ENCODE peak calls at places on chromosomes 11 and 22, in four cellular contexts. X is IMR-90, Y is gastrocnemius medialis, O is A549. S is an unnamed sample.

GRCh38 chr11:72741849-72742521 is 10.2 kb downstream of the ARAP1 start:
- DNase-seq in O (no peak), X (peak), Y (no peak), S (no peak)

GRCh38 chr22:50600541-50600940 is at the start of gene MAPK8IP2:
- DNase-seq in Y (no peak), O (no peak), X (no peak), S (no peak)

GRCh38 chr11:92854952-92855351 is 114.5 kb upstream of the MTNR1B start:
- DNase-seq in O (no peak), X (no peak), Y (no peak), S (no peak)

GRCh38 chr22:37431811-37432707 is 4.8 kb upstream of the ELFN2 start:
- DNase-seq in Y (no peak), X (peak), O (peak), S (no peak)

GRCh38 chr11:42338056-42338455 is 878.6 kb upstream of the LRRC4C start:
- DNase-seq in X (no peak), Y (no peak), O (no peak), S (no peak)

GRCh38 chr22:44409211-44409648 is 88.8 kb downstream of the RTL6 start:
- DNase-seq in Y (no peak), X (no peak), O (no peak), S (no peak)

GRCh38 chr11:116740741-116741140 is 32.0 kb downstream of the BUD13 start:
- DNase-seq in X (no peak), O (no peak), Y (no peak), S (no peak)

GRCh38 chr11:47797633-47798032 is 30.5 kb upstream of the FNBP4 start:
- DNase-seq in O (no peak), X (peak), Y (no peak), S (no peak)

GRCh38 chr11:61787928-61788491 is 4.4 kb downstream of the TMEM258 start:
- DNase-seq in O (peak), Y (no peak), X (peak), S (peak)

GRCh38 chr11:64240467-64241174 is at the start of gene FKBP2:
- DNase-seq in Y (peak), X (peak), O (peak), S (peak)

GRCh38 chr11:64239662-64240466 is 1.0 kb upstream of the FKBP2 start:
- DNase-seq in X (no peak), Y (no peak), O (no peak), S (no peak)

GRCh38 chr11:64241175-64241429 is 207 bp downstream of the FKBP2 start:
- DNase-seq in O (no peak), X (no peak), Y (no peak), S (no peak)

GRCh38 chr11:64242920-64243854 is 2.3 kb downstream of the FKBP2 start:
- DNase-seq in O (no peak), Y (no peak), X (no peak), S (no peak)

GRCh38 chr11:64241430-64242153 is 697 bp downstream of the FKBP2 start:
- DNase-seq in X (peak), Y (peak), O (peak), S (peak)
- TF ChIP-seq POLR2A in X (peak), Y (peak), O (peak), S (no peak)

GRCh38 chr11:65615950-65616574 is 486 bp downstream of the PCNX3 start:
- DNase-seq in O (peak), X (no peak), Y (no peak), S (peak)

GRCh38 chr11:65616575-65617001 is 1.0 kb downstream of the PCNX3 start:
- DNase-seq in X (no peak), O (no peak), Y (no peak), S (no peak)

GRCh38 chr11:65613091-65613928 is 711 bp downstream of the MAP3K11 start:
- DNase-seq in O (peak), X (no peak), Y (no peak), S (no peak)

GRCh38 chr11:65617136-65617850 is 1.7 kb downstream of the PCNX3 start:
- DNase-seq in Y (no peak), X (no peak), O (no peak), S (no peak)

GRCh38 chr11:65615229-65615949 is at the start of gene PCNX3:
- DNase-seq in O (peak), Y (peak), X (peak), S (peak)
- TF ChIP-seq POLR2A in O (peak), Y (peak), X (no peak), S (peak)

GRCh38 chr11:83193315-83194283 is at the start of gene ANKRD42:
- DNase-seq in Y (peak), X (peak), O (peak), S (peak)
- TF ChIP-seq POLR2A in Y (peak), X (peak), O (peak), S (peak)

GRCh38 chr22:17774206-17774927 is at the start of gene BID:
- DNase-seq in Y (no peak), O (no peak), X (peak), S (peak)
- TF ChIP-seq POLR2A in Y (peak), O (peak), X (no peak), S (no peak)

GRCh38 chr11:3854977-3855807 is at the start of gene STIM1:
- DNase-seq in X (peak), Y (peak), O (peak), S (peak)
- TF ChIP-seq POLR2A in X (peak), Y (peak), O (peak), S (peak)

GRCh38 chr11:35227551-35228341 is 88.8 kb downstream of the CD44 start:
- DNase-seq in Y (no peak), O (no peak), X (peak), S (no peak)
- TF ChIP-seq POLR2A in Y (no peak), O (no peak), X (no peak), S (no peak)

DNA sequence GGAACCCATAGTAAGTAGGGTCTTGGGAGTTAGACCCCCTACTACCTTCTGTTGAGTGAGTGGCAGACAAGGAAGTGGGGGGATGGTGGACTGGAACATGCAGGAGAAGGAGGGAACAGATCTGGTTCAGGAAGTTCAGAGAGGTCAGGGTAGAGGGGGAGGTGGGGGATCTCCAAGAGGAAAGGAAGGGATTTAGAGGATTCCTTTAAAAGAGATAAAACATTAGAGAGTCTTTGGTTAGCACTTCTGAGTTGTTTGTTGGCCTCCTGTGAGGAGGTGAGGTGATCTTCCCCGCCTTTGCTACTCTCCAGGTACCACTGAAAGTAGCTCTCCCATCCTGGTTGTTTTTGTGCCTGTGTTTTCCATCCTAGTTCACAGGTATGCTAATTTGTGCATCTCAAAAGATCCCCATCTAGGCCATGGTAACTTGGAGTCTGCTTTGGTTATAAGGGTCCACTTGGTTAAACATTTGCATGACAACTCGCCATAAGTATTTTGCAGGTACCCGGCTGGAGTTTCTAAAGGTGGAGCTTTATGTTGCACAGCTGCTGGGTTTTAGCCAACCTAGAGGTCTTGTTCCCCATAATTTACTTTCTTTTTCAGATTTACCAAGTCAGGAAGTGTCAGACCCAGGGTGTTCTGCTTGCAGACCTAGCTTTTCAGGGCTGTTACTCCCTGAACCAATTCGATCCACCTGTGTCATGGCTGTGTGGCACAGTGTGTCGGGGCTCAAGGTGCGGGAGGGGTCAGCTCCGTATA is 79.3 kb upstream of the SORL1 start:
- DNase-seq in Y (no peak), O (no peak), X (no peak), S (no peak)
- TF ChIP-seq POLR2A in Y (no peak), O (no peak), X (no peak), S (no peak)

GRCh38 chr11:46240371-46240770 is 37.1 kb upstream of the CREB3L1 start:
- DNase-seq in X (no peak), Y (no peak), O (no peak), S (no peak)

GRCh38 chr11:46243796-46244109 is 33.7 kb upstream of the CREB3L1 start:
- DNase-seq in Y (no peak), O (no peak), X (no peak), S (no peak)

GRCh38 chr11:46242462-46242960 is 35.0 kb upstream of the CREB3L1 start:
- DNase-seq in X (no peak), O (no peak), Y (no peak), S (peak)

GRCh38 chr11:46240861-46241260 is 36.6 kb upstream of the CREB3L1 start:
- DNase-seq in O (no peak), X (no peak), Y (no peak), S (no peak)

GRCh38 chr11:46242961-46243795 is 34.3 kb upstream of the CREB3L1 start:
- DNase-seq in O (peak), Y (peak), X (peak), S (peak)
- TF ChIP-seq POLR2A in O (peak), Y (peak), X (peak), S (peak)